ENCODE peak calls at places on chromosomes 1 and 21, in four cellular contexts. V is H1, D is GM12878, G is HepG2. N is an unnamed sample.
A peak's percentile ranks its signal among the peaks of the same experiment; 100 is the strongest.

GRCh38 chr1:152160553-152160952 is 1.5 kb upstream of the RPTN start:
- DNase-seq in V (no peak), D (no peak), G (no peak), N (no peak)

GRCh38 chr1:173112129-173112528 is 61.4 kb upstream of the TNFSF18 start:
- DNase-seq in D (peak; percentile 47), V (no peak), G (no peak), N (no peak)

GRCh38 chr1:67190942-67191341 is 24.7 kb downstream of the IL23R start:
- DNase-seq in D (no peak), V (no peak), G (no peak), N (no peak)

GRCh38 chr1:94527447-94528031 is 14.0 kb downstream of the F3 start:
- DNase-seq in V (no peak), D (no peak), G (no peak), N (no peak)

GRCh38 chr1:86155061-86155806 is 1.3 kb downstream of the COL24A1 start:
- DNase-seq in D (no peak), V (peak; percentile 68), G (no peak), N (no peak)

GRCh38 chr1:218557731-218558130 is 212.6 kb downstream of the TGFB2 start:
- DNase-seq in G (no peak), V (no peak), D (no peak), N (no peak)

GRCh38 chr1:41649445-41650175 is 165.1 kb upstream of the EDN2 start:
- DNase-seq in V (no peak), G (no peak), D (no peak), N (no peak)

GRCh38 chr1:102550729-102551384 is 554.1 kb upstream of the OLFM3 start:
- DNase-seq in D (no peak), V (peak; percentile 59), G (peak; percentile 22), N (peak; percentile 52)

GRCh38 chr1:116560704-116561490 is 9.9 kb downstream of the CD58 start:
- DNase-seq in G (no peak), V (no peak), D (no peak), N (no peak)

GRCh38 chr21:44401386-44402160 is 48.2 kb downstream of the TRPM2 start:
- DNase-seq in G (no peak), V (no peak), D (no peak), N (no peak)

GRCh38 chr1:43144228-43144627 is 27.9 kb downstream of the EBNA1BP2 start:
- DNase-seq in V (no peak), D (no peak), G (no peak), N (no peak)

GRCh38 chr1:115826642-115827041 is 14.3 kb downstream of the NHLH2 start:
- DNase-seq in G (no peak), D (no peak), V (no peak), N (no peak)

GRCh38 chr1:32066489-32066873 is 6.3 kb upstream of the TMEM39B start:
- DNase-seq in D (no peak), V (no peak), G (no peak), N (no peak)

GRCh38 chr1:175612286-175612685 is 131.1 kb downstream of the TNR start:
- DNase-seq in G (no peak), D (no peak), V (no peak), N (no peak)

GRCh38 chr1:163230827-163231226 is 28.1 kb upstream of the RGS5 start:
- DNase-seq in V (no peak), D (no peak), G (no peak), N (no peak)

GRCh38 chr1:163227126-163227525 is 24.4 kb upstream of the RGS5 start:
- DNase-seq in D (no peak), G (no peak), V (no peak), N (no peak)

DNA sequence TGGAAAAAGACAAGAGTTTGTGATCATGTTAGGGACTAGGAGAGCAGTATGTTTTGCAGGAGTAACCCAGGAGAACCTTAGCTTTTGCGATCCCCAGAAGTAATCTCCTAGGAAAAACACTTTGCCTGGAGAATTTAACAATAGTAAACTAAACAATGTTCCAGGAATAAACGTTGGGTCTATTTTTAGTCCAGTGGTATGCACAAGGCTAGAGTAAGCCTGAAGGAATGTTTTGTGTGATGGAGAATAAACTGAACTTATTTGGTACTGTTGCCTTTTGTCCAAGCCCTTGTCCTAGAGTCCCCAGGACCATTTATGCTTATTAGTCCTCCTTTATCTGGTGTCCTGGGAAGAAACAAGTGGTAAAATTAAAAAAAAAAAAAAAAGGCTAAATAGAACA is 28.7 kb upstream of the RGS5 start:
- DNase-seq in V (no peak), G (no peak), D (no peak), N (no peak)
- TF ChIP-seq SUZ12 in V (no peak), G (no peak), D (no peak), N (no peak)

GRCh38 chr1:201400257-201401230 is 1.4 kb upstream of the LAD1 start:
- DNase-seq in V (no peak), G (no peak), D (no peak), N (no peak)
- TF ChIP-seq YY1 in V (no peak), G (no peak), D (no peak), N (no peak)

GRCh38 chr1:201419241-201419640 is 2.3 kb downstream of the TNNI1 start:
- DNase-seq in D (no peak), V (no peak), G (no peak), N (no peak)
- TF ChIP-seq SUZ12 in D (no peak), V (no peak), G (no peak), N (no peak)

GRCh38 chr1:68319907-68320306 is 87.6 kb upstream of the WLS start:
- DNase-seq in D (no peak), V (no peak), G (no peak), N (no peak)

GRCh38 chr1:68322096-68322495 is 89.8 kb upstream of the WLS start:
- DNase-seq in G (no peak), D (no peak), V (no peak), N (no peak)

GRCh38 chr1:68322837-68323687 is 90.7 kb upstream of the WLS start:
- DNase-seq in G (no peak), D (no peak), V (no peak), N (no peak)

GRCh38 chr1:68321084-68321685 is 88.9 kb upstream of the WLS start:
- DNase-seq in V (peak; percentile 56), D (no peak), G (peak; percentile 50), N (peak; percentile 57)

DNA sequence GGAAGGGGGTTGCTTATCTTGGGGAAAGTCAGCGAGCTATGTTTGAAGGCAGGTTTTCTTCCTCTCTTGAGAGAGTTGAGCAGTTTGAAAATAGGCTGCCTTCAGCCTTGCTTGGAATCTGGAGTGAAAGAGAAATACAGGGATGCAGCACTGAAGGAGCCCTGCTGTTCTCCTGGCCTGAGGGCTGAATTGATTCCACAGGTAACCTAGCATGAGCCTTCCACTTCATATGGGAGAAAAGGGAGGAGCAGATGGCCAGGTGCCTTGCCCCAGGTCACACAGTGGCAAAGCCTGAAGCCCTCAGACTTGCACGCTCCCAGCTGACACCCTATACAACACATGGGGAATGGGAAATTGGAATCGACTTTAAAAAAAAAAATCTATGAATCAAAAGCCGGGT is 88.0 kb upstream of the WLS start:
- DNase-seq in G (no peak), V (no peak), D (no peak), N (no peak)
- TF ChIP-seq YY1 in G (no peak), V (no peak), D (no peak), N (no peak)

N was measured in NT2/D1.